ENCODE peak calls at places on chromosomes 6 and 20, in four cellular contexts. One of them, this sample, is unnamed.

GRCh38 chr6:56345539-56346090 is 98.2 kb upstream of the COL21A1 start:
- DNase-seq in AG10803: peak
- DNase-seq in D341Med: no peak
- DNase-seq in SW 1271: no peak
- DNase-seq in this sample: no peak

GRCh38 chr6:2919401-2919800 is 16.3 kb upstream of the SERPINB9 start:
- DNase-seq in SW 1271: no peak
- DNase-seq in AG10803: no peak
- DNase-seq in D341Med: no peak
- DNase-seq in this sample: no peak

GRCh38 chr20:62382306-62383198 is 4.4 kb upstream of the RPS21 start:
- DNase-seq in D341Med: peak
- DNase-seq in AG10803: peak
- DNase-seq in SW 1271: peak
- DNase-seq in this sample: no peak

GRCh38 chr6:17431581-17431980 is 38.2 kb downstream of the CAP2 start:
- DNase-seq in D341Med: no peak
- DNase-seq in AG10803: peak
- DNase-seq in SW 1271: no peak
- DNase-seq in this sample: peak

GRCh38 chr6:110731898-110732297 is 83.4 kb downstream of the CDK19 start:
- DNase-seq in D341Med: no peak
- DNase-seq in SW 1271: no peak
- DNase-seq in AG10803: no peak
- DNase-seq in this sample: no peak

GRCh38 chr20:56520180-56520579 is 4.4 kb upstream of the FAM209A start:
- DNase-seq in D341Med: no peak
- DNase-seq in AG10803: no peak
- DNase-seq in SW 1271: no peak
- DNase-seq in this sample: no peak

GRCh38 chr6:41704656-41705328 is 30.6 kb downstream of the TFEB start:
- DNase-seq in SW 1271: no peak
- DNase-seq in AG10803: no peak
- DNase-seq in D341Med: no peak
- DNase-seq in this sample: no peak

GRCh38 chr6:134882426-134883038 is 67.4 kb downstream of the ALDH8A1 start:
- DNase-seq in AG10803: peak
- DNase-seq in SW 1271: peak
- DNase-seq in D341Med: peak
- DNase-seq in this sample: no peak

GRCh38 chr6:137013738-137014602 is 30.8 kb downstream of the IL20RA start:
- DNase-seq in AG10803: peak
- DNase-seq in SW 1271: peak
- DNase-seq in D341Med: no peak
- DNase-seq in this sample: no peak

GRCh38 chr6:42784739-42785498 is 3.1 kb downstream of the BICRAL start:
- DNase-seq in D341Med: no peak
- DNase-seq in SW 1271: no peak
- DNase-seq in AG10803: no peak
- DNase-seq in this sample: no peak

GRCh38 chr6:152267967-152268845 is 369.0 kb downstream of the SYNE1 start:
- DNase-seq in SW 1271: peak
- DNase-seq in AG10803: no peak
- DNase-seq in D341Med: no peak
- DNase-seq in this sample: no peak

GRCh38 chr6:37648465-37649330 is 49.0 kb downstream of the MDGA1 start:
- DNase-seq in SW 1271: no peak
- DNase-seq in D341Med: no peak
- DNase-seq in AG10803: no peak
- DNase-seq in this sample: no peak

GRCh38 chr6:34484899-34485298 is 19.0 kb downstream of the PACSIN1 start:
- DNase-seq in SW 1271: no peak
- DNase-seq in D341Med: no peak
- DNase-seq in AG10803: no peak
- DNase-seq in this sample: no peak

GRCh38 chr6:118387921-118388701 is 160.0 kb upstream of the PLN start:
- DNase-seq in D341Med: no peak
- DNase-seq in SW 1271: peak
- DNase-seq in AG10803: peak
- DNase-seq in this sample: no peak

GRCh38 chr6:31004285-31004684 is 6.0 kb upstream of the MUC22 start:
- DNase-seq in AG10803: no peak
- DNase-seq in D341Med: no peak
- DNase-seq in SW 1271: no peak
- DNase-seq in this sample: no peak

GRCh38 chr20:48841861-48842529 is 14.2 kb upstream of the PREX1 start:
- DNase-seq in D341Med: no peak
- DNase-seq in SW 1271: peak
- DNase-seq in AG10803: peak
- DNase-seq in this sample: no peak

GRCh38 chr6:25942561-25943147 is 12.2 kb upstream of the SLC17A2 start:
- DNase-seq in D341Med: no peak
- DNase-seq in SW 1271: peak
- DNase-seq in AG10803: peak
- DNase-seq in this sample: no peak

GRCh38 chr6:12173670-12174069 is 116.5 kb upstream of the EDN1 start:
- DNase-seq in AG10803: no peak
- DNase-seq in D341Med: no peak
- DNase-seq in SW 1271: no peak
- DNase-seq in this sample: no peak

GRCh38 chr6:72669324-72669723 is 47.5 kb downstream of the KCNQ5 start:
- DNase-seq in D341Med: peak
- DNase-seq in AG10803: no peak
- DNase-seq in SW 1271: no peak
- DNase-seq in this sample: no peak

GRCh38 chr6:88301888-88302768 is 136.0 kb upstream of the CNR1 start:
- DNase-seq in SW 1271: no peak
- DNase-seq in AG10803: no peak
- DNase-seq in D341Med: no peak
- DNase-seq in this sample: no peak

GRCh38 chr6:56692586-56693245 is 50.0 kb upstream of the DST start:
- DNase-seq in AG10803: peak
- DNase-seq in D341Med: no peak
- DNase-seq in SW 1271: peak
- DNase-seq in this sample: no peak

GRCh38 chr20:43766395-43766794 is 39.6 kb upstream of the GTSF1L start:
- DNase-seq in SW 1271: no peak
- DNase-seq in AG10803: no peak
- DNase-seq in D341Med: no peak
- DNase-seq in this sample: no peak

GRCh38 chr20:1001981-1002681 is at the start of gene RSPO4:
- DNase-seq in D341Med: peak
- DNase-seq in AG10803: no peak
- DNase-seq in SW 1271: no peak
- DNase-seq in this sample: no peak

GRCh38 chr20:18984238-18985200 is 170.9 kb downstream of the SCP2D1 start:
- DNase-seq in AG10803: no peak
- DNase-seq in D341Med: no peak
- DNase-seq in SW 1271: no peak
- DNase-seq in this sample: no peak

This sample was measured in esophagus muscularis mucosa.